ENCODE peak calls at places on chromosomes 13 and 19, in seven cellular contexts. One of them, this sample, is unnamed.

GRCh38 chr13:101785858-101786257 is 333.4 kb downstream of the ITGBL1 start:
- DNase-seq in mesenchymal stem cell: peak
- DNase-seq in mesendoderm: peak
- DNase-seq in H9: peak
- DNase-seq in neuronal stem cell: peak
- DNase-seq in IMR-90: peak
- DNase-seq in H1: peak
- DNase-seq in this sample: no peak

GRCh38 chr13:111066544-111066943 is 48.6 kb upstream of the ARHGEF7 start:
- DNase-seq in mesendoderm: peak
- DNase-seq in mesenchymal stem cell: no peak
- DNase-seq in neuronal stem cell: no peak
- DNase-seq in H1: no peak
- DNase-seq in IMR-90: no peak
- DNase-seq in H9: no peak
- DNase-seq in this sample: no peak

GRCh38 chr13:67146523-67147130 is 83.5 kb downstream of the PCDH9 start:
- DNase-seq in mesenchymal stem cell: peak
- DNase-seq in H9: no peak
- DNase-seq in H1: no peak
- DNase-seq in neuronal stem cell: no peak
- DNase-seq in IMR-90: no peak
- DNase-seq in mesendoderm: no peak
- DNase-seq in this sample: no peak

GRCh38 chr19:49808762-49809154 is 4.3 kb downstream of the FUZ start:
- DNase-seq in mesenchymal stem cell: peak
- DNase-seq in mesendoderm: peak
- DNase-seq in H1: peak
- DNase-seq in IMR-90: peak
- DNase-seq in neuronal stem cell: peak
- DNase-seq in H9: peak
- DNase-seq in this sample: peak

GRCh38 chr19:695350-695949 is at the start of gene PRSS57:
- DNase-seq in H1: no peak
- DNase-seq in neuronal stem cell: no peak
- DNase-seq in mesenchymal stem cell: no peak
- DNase-seq in IMR-90: no peak
- DNase-seq in mesendoderm: no peak
- DNase-seq in H9: no peak
- DNase-seq in this sample: no peak

GRCh38 chr19:38321646-38322323 is 2.1 kb downstream of the KCNK6 start:
- DNase-seq in H1: no peak
- DNase-seq in IMR-90: peak
- DNase-seq in mesenchymal stem cell: peak
- DNase-seq in mesendoderm: no peak
- DNase-seq in neuronal stem cell: no peak
- DNase-seq in H9: no peak
- DNase-seq in this sample: no peak

GRCh38 chr13:91100944-91101343 is 246.5 kb upstream of the MIR17HG start:
- DNase-seq in mesendoderm: no peak
- DNase-seq in H1: no peak
- DNase-seq in IMR-90: no peak
- DNase-seq in neuronal stem cell: no peak
- DNase-seq in mesenchymal stem cell: no peak
- DNase-seq in H9: no peak
- DNase-seq in this sample: no peak

GRCh38 chr13:112859128-112859816 is 109.7 kb upstream of the MCF2L start:
- DNase-seq in H1: no peak
- DNase-seq in H9: no peak
- DNase-seq in mesenchymal stem cell: no peak
- DNase-seq in IMR-90: no peak
- DNase-seq in neuronal stem cell: no peak
- DNase-seq in mesendoderm: no peak
- DNase-seq in this sample: no peak

GRCh38 chr13:40376867-40377266 is 289.6 kb downstream of the FOXO1 start:
- DNase-seq in mesenchymal stem cell: no peak
- DNase-seq in IMR-90: no peak
- DNase-seq in H9: no peak
- DNase-seq in mesendoderm: no peak
- DNase-seq in neuronal stem cell: no peak
- DNase-seq in H1: no peak
- DNase-seq in this sample: no peak

GRCh38 chr19:2330255-2330631 is 1.8 kb downstream of the SPPL2B start:
- DNase-seq in H9: no peak
- DNase-seq in mesendoderm: no peak
- DNase-seq in neuronal stem cell: no peak
- DNase-seq in mesenchymal stem cell: no peak
- DNase-seq in H1: no peak
- DNase-seq in IMR-90: no peak
- DNase-seq in this sample: no peak

GRCh38 chr19:4196009-4196408 is 13.5 kb downstream of the ANKRD24 start:
- DNase-seq in neuronal stem cell: no peak
- DNase-seq in H1: no peak
- DNase-seq in mesenchymal stem cell: no peak
- DNase-seq in mesendoderm: no peak
- DNase-seq in IMR-90: no peak
- DNase-seq in H9: no peak
- DNase-seq in this sample: no peak
- H2BK120ac ChIP-seq in neuronal stem cell: no peak
- H2BK120ac ChIP-seq in H1: no peak
- H2BK120ac ChIP-seq in mesenchymal stem cell: no peak
- H2BK120ac ChIP-seq in mesendoderm: no peak
- H2BK120ac ChIP-seq in IMR-90: no peak
- H2BK120ac ChIP-seq in H9: no peak
- H2BK120ac ChIP-seq in this sample: no peak

GRCh38 chr13:50690020-50690419 is 153.5 kb downstream of the DLEU7 start:
- DNase-seq in IMR-90: no peak
- DNase-seq in H9: no peak
- DNase-seq in mesenchymal stem cell: no peak
- DNase-seq in mesendoderm: no peak
- DNase-seq in H1: no peak
- DNase-seq in neuronal stem cell: no peak
- DNase-seq in this sample: no peak
- H4K8ac ChIP-seq in IMR-90: no peak
- H4K8ac ChIP-seq in H9: no peak
- H4K8ac ChIP-seq in mesenchymal stem cell: no peak
- H4K8ac ChIP-seq in mesendoderm: no peak
- H4K8ac ChIP-seq in H1: no peak
- H4K8ac ChIP-seq in neuronal stem cell: no peak
- H4K8ac ChIP-seq in this sample: no peak

GRCh38 chr19:23393121-23393520 is 2.1 kb downstream of the ZNF91 start:
- DNase-seq in mesenchymal stem cell: no peak
- DNase-seq in mesendoderm: no peak
- DNase-seq in neuronal stem cell: no peak
- DNase-seq in IMR-90: no peak
- DNase-seq in H9: no peak
- DNase-seq in H1: no peak
- DNase-seq in this sample: peak
- H2BK120ac ChIP-seq in mesenchymal stem cell: no peak
- H2BK120ac ChIP-seq in mesendoderm: no peak
- H2BK120ac ChIP-seq in neuronal stem cell: no peak
- H2BK120ac ChIP-seq in IMR-90: no peak
- H2BK120ac ChIP-seq in H9: no peak
- H2BK120ac ChIP-seq in H1: no peak
- H2BK120ac ChIP-seq in this sample: no peak

GRCh38 chr13:113996081-113996911 is 22.4 kb upstream of the C13orf46 start:
- DNase-seq in mesendoderm: no peak
- DNase-seq in IMR-90: no peak
- DNase-seq in neuronal stem cell: no peak
- DNase-seq in H1: no peak
- DNase-seq in mesenchymal stem cell: no peak
- DNase-seq in H9: no peak
- DNase-seq in this sample: no peak
- H4K8ac ChIP-seq in mesendoderm: no peak
- H4K8ac ChIP-seq in IMR-90: no peak
- H4K8ac ChIP-seq in neuronal stem cell: no peak
- H4K8ac ChIP-seq in H1: peak
- H4K8ac ChIP-seq in mesenchymal stem cell: peak
- H4K8ac ChIP-seq in H9: no peak
- H4K8ac ChIP-seq in this sample: no peak

GRCh38 chr13:43328907-43329306 is 305.5 kb downstream of the DNAJC15 start:
- DNase-seq in IMR-90: no peak
- DNase-seq in neuronal stem cell: no peak
- DNase-seq in H1: no peak
- DNase-seq in H9: no peak
- DNase-seq in mesenchymal stem cell: no peak
- DNase-seq in mesendoderm: no peak
- DNase-seq in this sample: no peak
- H2BK120ac ChIP-seq in IMR-90: no peak
- H2BK120ac ChIP-seq in neuronal stem cell: no peak
- H2BK120ac ChIP-seq in H1: no peak
- H2BK120ac ChIP-seq in H9: no peak
- H2BK120ac ChIP-seq in mesenchymal stem cell: no peak
- H2BK120ac ChIP-seq in mesendoderm: no peak
- H2BK120ac ChIP-seq in this sample: no peak